ENCODE peak calls at places on chromosomes 16 and 17, in five cellular contexts. N is ACHN; F is sciatic nerve; L is stimulated activated CD8-positive, alpha-beta memory T cell treated with anti-CD3 and anti-CD28 coated beads, Interleukin-7, amount 100 ng/mL, for 48 hours; M is sigmoid colon. G is an unnamed sample.

GRCh38 chr17:78745407-78746088 is 36.5 kb downstream of the CYTH1 start:
- DNase-seq in N (peak; percentile 45), F (no peak), L (no peak), M (no peak), G (no peak)

GRCh38 chr17:80861892-80862291 is 129.7 kb upstream of the CHMP6 start:
- DNase-seq in N (no peak), F (no peak), L (no peak), M (peak; percentile 81), G (peak; percentile 96)

GRCh38 chr17:74380086-74380958 is 13.0 kb downstream of the GPR142 start:
- DNase-seq in N (no peak), F (no peak), L (no peak), M (no peak), G (no peak)

GRCh38 chr16:66167564-66168291 is 198.8 kb upstream of the CDH5 start:
- DNase-seq in N (no peak), F (no peak), L (no peak), M (no peak), G (no peak)

GRCh38 chr16:68382296-68382718 is 66.0 kb downstream of the SMPD3 start:
- DNase-seq in N (peak; percentile 12), F (no peak), L (no peak), M (no peak), G (peak; percentile 50)

GRCh38 chr16:75064403-75065148 is 52.0 kb downstream of the LDHD start:
- DNase-seq in N (no peak), F (no peak), L (no peak), M (no peak), G (no peak)

GRCh38 chr16:55588799-55589198 is 22.3 kb downstream of the CAPNS2 start:
- DNase-seq in N (no peak), F (no peak), L (no peak), M (no peak), G (no peak)

GRCh38 chr17:10612957-10613744 is 44.0 kb downstream of the MYH3 start:
- DNase-seq in N (no peak), F (no peak), L (no peak), M (no peak), G (no peak)

GRCh38 chr17:5986644-5987043 is 83.5 kb upstream of the WSCD1 start:
- DNase-seq in N (no peak), F (no peak), L (no peak), M (no peak), G (no peak)

GRCh38 chr16:16045879-16046278 is 96.5 kb downstream of the ABCC1 start:
- DNase-seq in N (no peak), F (no peak), L (no peak), M (no peak), G (no peak)

GRCh38 chr16:82755570-82756282 is 129.0 kb downstream of the CDH13 start:
- DNase-seq in N (peak; percentile 44), F (no peak), L (no peak), M (no peak), G (no peak)

GRCh38 chr16:64152010-64152767 is 969.7 kb downstream of the CDH11 start:
- DNase-seq in N (no peak), F (no peak), L (no peak), M (no peak), G (no peak)

GRCh38 chr16:49461517-49461951 is 87.9 kb downstream of the C16orf78 start:
- DNase-seq in N (no peak), F (peak; percentile 41), L (no peak), M (peak; percentile 59), G (no peak)

GRCh38 chr17:15973834-15974233 is 25.7 kb downstream of the ZSWIM7 start:
- DNase-seq in N (no peak), F (no peak), L (no peak), M (no peak), G (no peak)

GRCh38 chr17:42294469-42295398 is 6.4 kb downstream of the STAT5A start:
- DNase-seq in N (no peak), F (no peak), L (no peak), M (peak; percentile 25), G (peak; percentile 6)

GRCh38 chr17:48011405-48012150 is 26.0 kb downstream of the COPZ2 start:
- DNase-seq in N (peak; percentile 51), F (no peak), L (no peak), M (no peak), G (no peak)

GRCh38 chr16:17026600-17027242 is 444.0 kb downstream of the XYLT1 start:
- DNase-seq in N (no peak), F (no peak), L (no peak), M (no peak), G (no peak)

G was measured in RWPE2.